ENCODE peak calls at places on chromosomes 3 and 15, in ten cellular contexts. V, I, H, J, R, S, G, W, T and Z are unnamed samples.

GRCh38 chr3:183475019-183475418 is 46.6 kb upstream of the MCF2L2 start:
- DNase-seq in T (no peak), V (no peak), I (no peak), J (no peak), G (no peak), R (peak; percentile 15), W (peak; percentile 13), S (no peak), H (no peak), Z (no peak)

GRCh38 chr15:35439291-35439690 is 106.7 kb downstream of the DPH6 start:
- DNase-seq in S (no peak), J (no peak), V (no peak), T (peak; percentile 69), W (peak; percentile 75), R (no peak), H (no peak), G (no peak), I (no peak), Z (peak; percentile 81)

GRCh38 chr3:168117059-168117458 is 21.3 kb upstream of the GOLIM4 start:
- DNase-seq in I (no peak), T (no peak), J (no peak), W (peak; percentile 60), R (no peak), V (peak; percentile 27), S (no peak), G (no peak), H (no peak), Z (peak; percentile 75)

GRCh38 chr3:19945405-19946290 is 1.2 kb upstream of the RAB5A start:
- DNase-seq in I (no peak), R (peak; percentile 54), W (peak; percentile 4), G (no peak), H (no peak), J (no peak), V (no peak), T (peak; percentile 18), S (no peak), Z (no peak)

GRCh38 chr15:68158046-68158628 is 47.0 kb downstream of the CALML4 start:
- DNase-seq in V (no peak), R (no peak), G (no peak), J (no peak), I (no peak), H (no peak), S (no peak), W (no peak), T (no peak), Z (peak; percentile 7)

GRCh38 chr3:189624130-189624529 is 7.1 kb upstream of the TP63 start:
- DNase-seq in T (no peak), V (no peak), R (no peak), W (no peak), S (no peak), I (no peak), H (no peak), J (no peak), G (no peak), Z (no peak)

GRCh38 chr3:128504957-128505730 is 12.1 kb upstream of the GATA2 start:
- DNase-seq in H (no peak), J (no peak), R (peak; percentile 44), S (peak; percentile 35), V (no peak), T (no peak), I (peak; percentile 6), G (no peak), W (no peak), Z (no peak)

GRCh38 chr3:155339052-155339451 is 45.6 kb upstream of the STRIT1 start:
- DNase-seq in S (no peak), G (no peak), I (no peak), J (no peak), H (no peak), V (no peak), T (peak; percentile 48), W (no peak), R (no peak), Z (no peak)

GRCh38 chr3:30611613-30612421 is 5.4 kb downstream of the TGFBR2 start:
- DNase-seq in H (no peak), T (peak; percentile 68), R (no peak), W (peak; percentile 49), S (no peak), J (no peak), I (no peak), V (peak; percentile 56), G (no peak), Z (peak; percentile 72)

GRCh38 chr3:49006591-49007067 is 562 bp upstream of the WDR6 start:
- DNase-seq in S (no peak), R (no peak), T (peak; percentile 51), H (peak; percentile 27), W (peak; percentile 72), V (no peak), I (no peak), J (peak; percentile 76), G (no peak), Z (peak; percentile 52)

GRCh38 chr3:49005998-49006397 is 1.2 kb upstream of the WDR6 start:
- DNase-seq in V (no peak), T (no peak), S (no peak), G (no peak), I (no peak), W (no peak), J (no peak), H (no peak), R (no peak), Z (no peak)

GRCh38 chr3:49007771-49008528 is 759 bp downstream of the WDR6 start:
- DNase-seq in S (peak; percentile 89), I (peak; percentile 56), V (peak; percentile 82), G (peak; percentile 88), H (peak; percentile 90), R (peak; percentile 97), W (peak; percentile 92), T (peak; percentile 81), J (peak; percentile 96), Z (peak; percentile 57)

GRCh38 chr3:49005298-49005680 is 1.9 kb upstream of the WDR6 start:
- DNase-seq in G (no peak), H (no peak), J (no peak), V (no peak), I (no peak), R (no peak), W (no peak), T (no peak), S (no peak), Z (no peak)

GRCh38 chr3:49007068-49007770 is at the start of gene WDR6:
- DNase-seq in G (peak; percentile 99), W (peak; percentile 99), H (peak; percentile 98), I (peak; percentile 95), S (peak; percentile 97), V (peak; percentile 98), J (peak; percentile 99), T (peak; percentile 93), R (peak; percentile 99), Z (peak; percentile 94)
- TF ChIP-seq CTCF in G (no peak), W (peak; percentile 27), H (peak; percentile 61), I (peak; percentile 62), S (peak; percentile 34), V (peak; percentile 48), J (peak; percentile 40), T (peak; percentile 29), R (peak; percentile 55), Z (no peak)

DNA sequence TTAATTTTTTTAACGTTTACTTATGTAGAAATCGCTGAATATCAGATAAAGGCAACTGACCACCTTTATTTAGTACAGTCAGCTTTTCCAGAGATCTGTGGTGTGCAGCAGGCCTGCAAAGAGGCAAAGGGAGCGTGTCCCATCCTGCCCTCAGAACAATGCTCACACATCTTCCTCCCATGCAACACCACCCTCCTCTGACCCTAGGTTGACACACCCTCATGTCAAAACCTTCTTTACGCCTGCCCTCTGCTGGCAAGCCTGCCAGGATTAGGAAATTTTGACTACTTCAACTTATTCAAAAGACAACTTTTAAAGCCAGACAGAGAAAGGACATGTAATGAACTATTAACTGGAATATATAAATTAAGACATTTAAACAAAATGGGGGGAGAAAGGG is 513.7 kb downstream of the FOXP1 start:
- DNase-seq in S (peak; percentile 75), J (no peak), R (peak; percentile 83), T (peak; percentile 83), W (peak; percentile 80), G (peak; percentile 53), H (peak; percentile 74), V (peak; percentile 80), I (peak; percentile 72), Z (no peak)
- TF ChIP-seq CTCF in S (peak; percentile 67), J (peak; percentile 58), R (peak; percentile 82), T (peak; percentile 60), W (peak; percentile 57), G (no peak), H (peak; percentile 48), V (peak; percentile 44), I (peak; percentile 60), Z (peak; percentile 23)

GRCh38 chr3:143970773-143971366 is 753 bp upstream of the DIPK2A start:
- DNase-seq in G (peak; percentile 36), J (peak; percentile 81), V (peak; percentile 23), W (no peak), T (peak; percentile 38), S (peak; percentile 70), R (peak; percentile 89), I (peak; percentile 37), H (peak; percentile 46), Z (peak; percentile 33)
- TF ChIP-seq CTCF in G (no peak), J (no peak), V (peak; percentile 30), W (no peak), T (no peak), S (no peak), R (peak; percentile 38), I (peak; percentile 18), H (peak; percentile 8), Z (no peak)

DNA sequence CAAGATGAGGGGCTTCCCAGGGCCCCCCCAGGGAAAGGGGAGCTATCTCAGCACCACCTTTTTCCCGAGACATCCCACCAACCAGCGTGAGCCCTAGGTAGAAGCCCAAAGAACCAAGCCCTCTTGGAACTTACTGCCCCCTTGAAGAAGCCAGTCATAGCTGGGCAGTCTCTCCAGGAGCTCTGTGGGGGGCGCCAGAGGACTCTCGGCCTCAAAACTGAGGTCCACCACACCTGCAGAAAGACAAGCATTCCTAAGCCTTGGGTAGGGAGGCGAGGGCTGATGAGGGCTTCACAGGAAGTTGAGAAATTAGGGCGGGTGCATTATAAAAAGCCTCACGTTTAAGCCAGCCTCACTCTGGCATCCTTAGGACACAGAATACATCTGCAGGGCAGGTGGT is 9.0 kb downstream of the SSUH2 start:
- DNase-seq in H (no peak), V (no peak), J (no peak), G (no peak), W (no peak), I (no peak), T (no peak), R (peak; percentile 78), S (no peak), Z (no peak)
- TF ChIP-seq CTCF in H (no peak), V (no peak), J (no peak), G (no peak), W (no peak), I (no peak), T (no peak), R (peak; percentile 68), S (no peak), Z (no peak)

GRCh38 chr15:63915888-63916731 is 82.4 kb upstream of the HERC1 start:
- DNase-seq in H (no peak), W (peak; percentile 55), V (no peak), S (no peak), J (no peak), I (no peak), G (no peak), R (peak; percentile 89), T (no peak), Z (peak; percentile 27)
- TF ChIP-seq CTCF in H (peak; percentile 25), W (peak; percentile 63), V (peak; percentile 35), S (no peak), J (peak; percentile 36), I (peak; percentile 49), G (no peak), R (peak; percentile 58), T (peak; percentile 36), Z (peak; percentile 41)